ENCODE peak calls at places on chromosomes 11 and 22, in eight cellular contexts. H is C1 segment of cervical spinal cord, B is uterus, C is AG08395, Z is endothelial cell, K is hypothalamus, V is EL, I is NCI-H1092 treated with DMSO at 0.1 percent for 48 hours. W is an unnamed sample.

GRCh38 chr22:19291218-19291579 is 320 bp downstream of the CLTCL1 start:
- DNase-seq in Z (peak), B (peak), I (no peak), V (peak), C (peak), K (peak), H (no peak), W (peak)

GRCh38 chr11:128299132-128299726 is 288.1 kb downstream of the ETS1 start:
- DNase-seq in I (no peak), K (no peak), Z (no peak), C (peak), V (peak), B (no peak), H (no peak), W (peak)

GRCh38 chr11:33615751-33616150 is 84.9 kb downstream of the C11orf91 start:
- DNase-seq in V (no peak), Z (no peak), C (no peak), I (no peak), K (no peak), H (no peak), B (no peak), W (no peak)

GRCh38 chr22:49284389-49284788 is 543.3 kb downstream of the BRD1 start:
- DNase-seq in H (no peak), B (no peak), K (no peak), C (no peak), Z (no peak), I (no peak), V (no peak), W (no peak)

GRCh38 chr11:66705587-66706335 is 23.3 kb downstream of the SPTBN2 start:
- DNase-seq in C (no peak), I (no peak), B (no peak), H (no peak), V (no peak), Z (no peak), K (no peak), W (no peak)

GRCh38 chr11:617248-617911 is 1.6 kb upstream of the IRF7 start:
- DNase-seq in B (no peak), H (no peak), C (no peak), I (no peak), Z (no peak), V (no peak), K (no peak), W (no peak)

GRCh38 chr22:20058989-20059770 is 20.9 kb upstream of the DGCR8 start:
- DNase-seq in H (no peak), Z (no peak), B (no peak), V (no peak), I (no peak), C (no peak), K (no peak), W (no peak)

GRCh38 chr11:110525883-110526282 is 96.1 kb downstream of the FDX1 start:
- DNase-seq in C (peak), B (peak), Z (no peak), K (no peak), I (peak), H (no peak), V (peak), W (peak)

GRCh38 chr11:46554205-46555162 is 39.3 kb downstream of the AMBRA1 start:
- DNase-seq in C (peak), I (no peak), B (peak), V (peak), K (peak), Z (no peak), H (no peak), W (peak)

GRCh38 chr22:18076060-18076497 is 1.7 kb upstream of the PEX26 start:
- DNase-seq in Z (peak), K (peak), C (peak), I (peak), H (no peak), B (peak), V (peak), W (peak)

GRCh38 chr11:106156290-106156937 is 79.0 kb downstream of the AASDHPPT start:
- DNase-seq in C (peak), Z (peak), V (peak), H (no peak), I (peak), K (peak), B (peak), W (peak)

GRCh38 chr11:11968511-11969280 is 39.7 kb downstream of the DKK3 start:
- DNase-seq in H (no peak), I (no peak), Z (no peak), B (no peak), V (peak), C (peak), K (no peak), W (peak)

GRCh38 chr11:35662061-35662648 is 420 bp upstream of the TRIM44 start:
- DNase-seq in C (peak), I (peak), B (no peak), Z (no peak), H (no peak), V (no peak), K (no peak), W (peak)

GRCh38 chr11:78784321-78785061 is 209.8 kb upstream of the NARS2 start:
- DNase-seq in C (peak), I (no peak), B (no peak), V (peak), H (no peak), K (no peak), Z (no peak), W (peak)

GRCh38 chr11:113179181-113179701 is 135.1 kb upstream of the TTC12 start:
- DNase-seq in K (peak), C (no peak), B (no peak), V (no peak), I (no peak), H (no peak), Z (no peak), W (no peak)

GRCh38 chr11:93005239-93005638 is 35.8 kb downstream of the MTNR1B start:
- DNase-seq in K (no peak), B (no peak), C (no peak), H (no peak), I (peak), V (peak), Z (no peak), W (peak)

GRCh38 chr22:17266261-17266971 is 47.2 kb upstream of the ADA2 start:
- DNase-seq in Z (peak), B (no peak), I (peak), V (no peak), H (no peak), C (no peak), K (no peak), W (no peak)

GRCh38 chr11:64751136-64751535 is 7.2 kb upstream of the RASGRP2 start:
- DNase-seq in Z (no peak), K (no peak), V (no peak), B (no peak), I (no peak), C (no peak), H (no peak), W (no peak)

GRCh38 chr11:122123258-122123929 is 7.4 kb upstream of the BLID start:
- DNase-seq in H (no peak), V (no peak), I (no peak), B (no peak), K (no peak), C (no peak), Z (no peak), W (no peak)

GRCh38 chr11:36433896-36434295 is 76.2 kb downstream of the TRAF6 start:
- DNase-seq in H (no peak), Z (no peak), C (no peak), I (no peak), V (no peak), K (no peak), B (no peak), W (no peak)

GRCh38 chr11:119688362-119688761 is 40.6 kb downstream of the NECTIN1 start:
- DNase-seq in K (no peak), B (no peak), I (no peak), V (no peak), Z (no peak), H (no peak), C (no peak), W (no peak)

GRCh38 chr22:44582016-44582415 is 84.0 kb upstream of the RTL6 start:
- DNase-seq in V (no peak), B (peak), H (no peak), I (no peak), C (no peak), K (no peak), Z (no peak), W (no peak)

GRCh38 chr11:75802913-75803820 is 11.8 kb upstream of the UVRAG start:
- DNase-seq in C (peak), Z (peak), H (peak), K (peak), B (peak), V (peak), I (peak), W (peak)

GRCh38 chr11:75577198-75577597 is 15.1 kb downstream of the SERPINH1 start:
- DNase-seq in Z (peak), B (peak), H (no peak), V (peak), K (peak), C (peak), I (no peak), W (no peak)

GRCh38 chr11:114738954-114739353 is 60.6 kb downstream of the NXPE2 start:
- DNase-seq in H (no peak), Z (peak), B (no peak), K (peak), V (peak), C (peak), I (peak), W (no peak)

GRCh38 chr11:43574949-43575915 is 105.3 kb upstream of the HSD17B12 start:
- DNase-seq in Z (no peak), I (peak), K (peak), B (no peak), H (no peak), V (peak), C (peak), W (no peak)

GRCh38 chr11:1674194-1674878 is 22.7 kb upstream of the KRTAP5-6 start:
- DNase-seq in C (no peak), K (no peak), V (no peak), H (no peak), B (no peak), Z (no peak), I (no peak), W (no peak)

GRCh38 chr11:11036185-11037161 is 178.6 kb upstream of the ZBED5 start:
- DNase-seq in Z (peak), V (peak), K (peak), B (peak), I (peak), C (peak), H (no peak), W (peak)